ENCODE peak calls at places on chromosomes 4 and X, in eight cellular contexts. U is foreskin fibroblast, K is M059J, X is cortex of kidney, S is hepatic stellate cell, G is OCI-M1, W is NAMALWA, M is ACHN. Y is an unnamed sample.

GRCh38 chr4:41913509-41913908 is 21.7 kb upstream of the TMEM33 start:
- DNase-seq in K (peak), X (no peak), G (no peak), W (no peak), U (peak), M (no peak), S (no peak), Y (no peak)

GRCh38 chr4:7647932-7648812 is 213.4 kb upstream of the PSAPL1 start:
- DNase-seq in X (no peak), U (peak), K (peak), S (peak), M (no peak), W (no peak), G (no peak), Y (no peak)

GRCh38 chr4:126346654-126347053 is 1031.9 kb downstream of the FAT4 start:
- DNase-seq in U (no peak), G (no peak), K (no peak), W (no peak), S (no peak), X (no peak), M (no peak), Y (no peak)

GRCh38 chrX:153934473-153935325 is at the start of gene NAA10:
- DNase-seq in K (peak), S (peak), M (peak), W (peak), X (no peak), G (peak), U (peak), Y (peak)

GRCh38 chrX:10173331-10173900 is 16.6 kb downstream of the CLCN4 start:
- DNase-seq in G (no peak), X (no peak), M (peak), U (peak), S (peak), W (no peak), K (peak), Y (peak)

GRCh38 chr4:38128478-38129451 is 168.6 kb downstream of the PTTG2 start:
- DNase-seq in W (no peak), S (no peak), G (no peak), K (no peak), U (peak), X (no peak), M (no peak), Y (peak)

GRCh38 chr4:87065016-87065415 is 130.2 kb downstream of the AFF1 start:
- DNase-seq in G (no peak), K (no peak), S (no peak), M (no peak), W (no peak), U (no peak), X (no peak), Y (no peak)

GRCh38 chr4:2927016-2927695 is 36.0 kb downstream of the NOP14 start:
- DNase-seq in M (no peak), K (no peak), X (no peak), W (no peak), S (no peak), U (no peak), G (no peak), Y (no peak)

GRCh38 chrX:40130207-40130606 is 32.4 kb upstream of the BCOR start:
- DNase-seq in W (no peak), U (peak), K (peak), M (peak), G (no peak), S (peak), X (no peak), Y (no peak)

GRCh38 chrX:41781500-41781899 is 57.5 kb downstream of the GPR82 start:
- DNase-seq in X (no peak), U (peak), S (peak), W (peak), K (peak), M (peak), G (peak), Y (peak)

GRCh38 chrX:56429581-56429980 is 133.8 kb upstream of the UBQLN2 start:
- DNase-seq in X (no peak), U (no peak), K (no peak), G (no peak), S (no peak), W (no peak), M (no peak), Y (peak)

GRCh38 chrX:37752941-37753340 is 26.9 kb upstream of the CYBB start:
- DNase-seq in G (no peak), X (no peak), M (no peak), S (no peak), W (no peak), U (no peak), K (no peak), Y (no peak)

GRCh38 chr4:89814362-89814761 is 22.6 kb downstream of the SNCA start:
- DNase-seq in K (no peak), W (no peak), G (no peak), S (no peak), M (no peak), X (no peak), U (no peak), Y (no peak)

GRCh38 chrX:63889001-63889400 is 104.0 kb upstream of the ARHGEF9 start:
- DNase-seq in W (no peak), X (no peak), G (no peak), U (peak), S (no peak), M (no peak), K (peak), Y (no peak)

GRCh38 chr4:75248770-75249467 is 265.3 kb downstream of the RCHY1 start:
- DNase-seq in K (peak), M (no peak), G (peak), X (no peak), U (no peak), W (no peak), S (no peak), Y (no peak)

GRCh38 chr4:7297881-7298280 is 105.5 kb downstream of the SORCS2 start:
- DNase-seq in M (no peak), K (no peak), W (no peak), X (no peak), U (no peak), S (no peak), G (no peak), Y (no peak)

GRCh38 chr4:3215733-3216132 is 33.2 kb upstream of the MSANTD1 start:
- DNase-seq in S (no peak), U (no peak), W (no peak), G (no peak), X (no peak), K (no peak), M (no peak), Y (no peak)

GRCh38 chr4:114780205-114780604 is 181.6 kb downstream of the UGT8 start:
- DNase-seq in X (no peak), M (peak), S (no peak), G (peak), W (peak), U (peak), K (peak), Y (peak)

GRCh38 chr4:177005801-177006230 is 213.1 kb upstream of the VEGFC start:
- DNase-seq in X (no peak), U (peak), G (peak), K (peak), W (no peak), S (no peak), M (peak), Y (no peak)

GRCh38 chrX:63855896-63856295 is 70.9 kb upstream of the ARHGEF9 start:
- DNase-seq in M (no peak), U (peak), K (peak), X (no peak), W (no peak), G (no peak), S (peak), Y (no peak)

GRCh38 chr4:175273995-175274753 is 356.0 kb downstream of the ADAM29 start:
- DNase-seq in G (no peak), W (no peak), K (peak), U (peak), M (peak), X (no peak), S (no peak), Y (no peak)

GRCh38 chr4:142016031-142016430 is 379.6 kb downstream of the IL15 start:
- DNase-seq in S (no peak), U (no peak), K (no peak), X (no peak), G (peak), M (no peak), W (no peak), Y (no peak)

GRCh38 chr4:53671757-53672156 is 80.5 kb upstream of the LNX1 start:
- DNase-seq in G (no peak), K (no peak), U (no peak), X (no peak), M (no peak), W (no peak), S (no peak), Y (no peak)

Y was measured in ELF-1.